ENCODE peak calls at places on chromosomes 1 and 21, in nine cellular contexts. N is GM12891; V is ecto neural progenitor cell; L is stimulated activated CD8-positive, alpha-beta memory T cell treated with anti-CD3 and anti-CD28 coated beads, Interleukin-7, amount 100 ng/mL, for 1 hour; B is ACHN; I is NCI-H1694 treated with DMSO at 0.1 percent for 48 hours; F is EL; E is stimulated activated CD4-positive, alpha-beta T cell treated with anti-CD3 and anti-CD28 coated beads, TNF-alpha, amount 100 ng/mL, for 48 hours; J is GM20000. M is an unnamed sample.

GRCh38 chr1:111510003-111510380 is 6.6 kb upstream of the ADORA3 start:
- DNase-seq in B (no peak), L (no peak), F (no peak), E (no peak), N (no peak), J (no peak), I (no peak), V (no peak), M (no peak)

GRCh38 chr1:13585599-13585965 is 1.9 kb downstream of the PDPN start:
- DNase-seq in N (no peak), B (no peak), V (no peak), F (no peak), E (no peak), J (no peak), L (no peak), I (no peak), M (no peak)

GRCh38 chr1:160081261-160081936 is at the start of gene KCNJ9:
- DNase-seq in J (no peak), F (peak), N (no peak), V (no peak), I (peak), E (no peak), B (no peak), L (no peak), M (no peak)

GRCh38 chr1:42931108-42931539 is 27.5 kb downstream of the SLC2A1 start:
- DNase-seq in E (no peak), F (peak), B (peak), J (peak), V (no peak), N (peak), I (peak), L (no peak), M (no peak)

GRCh38 chr1:3313579-3313955 is 140.9 kb upstream of the ARHGEF16 start:
- DNase-seq in I (no peak), F (peak), V (peak), L (no peak), J (no peak), N (no peak), E (no peak), B (no peak), M (no peak)

GRCh38 chr1:107965112-107965991 is at the start of gene VAV3:
- DNase-seq in N (peak), E (peak), J (peak), B (peak), V (peak), F (peak), L (no peak), I (peak), M (no peak)

GRCh38 chr1:150268342-150268705 is 492 bp downstream of the APH1A start:
- DNase-seq in F (peak), L (no peak), B (peak), V (no peak), I (no peak), E (no peak), N (peak), J (no peak), M (no peak)

GRCh38 chr1:182754915-182755314 is 34.7 kb upstream of the NPL start:
- DNase-seq in J (no peak), E (no peak), L (no peak), V (no peak), N (no peak), B (no peak), F (no peak), I (no peak), M (no peak)

GRCh38 chr1:219783605-219784004 is 144.8 kb downstream of the SLC30A10 start:
- DNase-seq in B (no peak), J (no peak), V (no peak), L (no peak), N (no peak), F (no peak), E (no peak), I (no peak), M (no peak)

GRCh38 chr1:26999440-26999987 is 6.0 kb downstream of the TRNP1 start:
- DNase-seq in B (peak), E (no peak), N (no peak), I (no peak), V (peak), L (no peak), J (no peak), F (peak), M (no peak)

GRCh38 chr21:45857761-45858160 is 123.8 kb upstream of the COL6A1 start:
- DNase-seq in N (no peak), L (no peak), I (no peak), E (no peak), J (no peak), B (no peak), V (peak), F (no peak), M (no peak)

GRCh38 chr1:224454337-224455055 is 19.9 kb upstream of the WDR26 start:
- DNase-seq in B (no peak), I (no peak), L (no peak), F (no peak), V (no peak), N (no peak), E (no peak), J (no peak), M (no peak)

GRCh38 chr21:33914188-33914587 is 1.4 kb downstream of the ATP5PO start:
- DNase-seq in V (no peak), L (no peak), I (no peak), J (no peak), E (no peak), N (no peak), F (no peak), B (peak), M (no peak)

GRCh38 chr1:234564035-234565029 is 45.6 kb downstream of the IRF2BP2 start:
- DNase-seq in E (no peak), F (peak), V (no peak), L (no peak), J (no peak), N (no peak), I (no peak), B (peak), M (no peak)

GRCh38 chr1:8603220-8603616 is 214.2 kb downstream of the RERE start:
- DNase-seq in L (no peak), B (no peak), J (no peak), E (peak), V (no peak), I (no peak), N (no peak), F (no peak), M (no peak)

GRCh38 chr1:109113787-109114568 is at the start of gene ELAPOR1:
- DNase-seq in E (peak), V (peak), B (no peak), F (peak), L (peak), J (peak), I (no peak), N (no peak), M (no peak)

GRCh38 chr21:34100789-34101188 is 27.4 kb downstream of the MRPS6 start:
- DNase-seq in F (no peak), E (no peak), J (no peak), V (no peak), B (no peak), L (no peak), I (no peak), N (no peak), M (no peak)

GRCh38 chr21:32155226-32155625 is 123.6 kb downstream of the MIS18A start:
- DNase-seq in V (no peak), N (no peak), J (no peak), L (no peak), E (no peak), B (no peak), F (no peak), I (no peak), M (no peak)

GRCh38 chr21:45264919-45265515 is 22.7 kb downstream of the POFUT2 start:
- DNase-seq in B (no peak), E (no peak), N (no peak), I (no peak), L (no peak), V (peak), J (no peak), F (no peak), M (no peak)

GRCh38 chr1:171563675-171564074 is 58.4 kb upstream of the MYOCOS start:
- DNase-seq in F (peak), V (no peak), N (no peak), E (no peak), I (no peak), L (no peak), J (no peak), B (no peak), M (no peak)

GRCh38 chr21:30880914-30881313 is 466 bp downstream of the KRTAP11-1 start:
- DNase-seq in F (no peak), I (no peak), L (no peak), E (no peak), J (no peak), B (no peak), N (no peak), V (no peak), M (no peak)

GRCh38 chr1:185929759-185930158 is 195.6 kb downstream of the HMCN1 start:
- DNase-seq in N (no peak), I (no peak), E (no peak), B (no peak), L (no peak), F (peak), V (no peak), J (no peak), M (no peak)

GRCh38 chr21:21230672-21231071 is 232.5 kb downstream of the NCAM2 start:
- DNase-seq in I (no peak), F (peak), B (peak), L (no peak), J (no peak), V (no peak), N (no peak), E (no peak), M (no peak)

GRCh38 chr1:229058111-229058551 is 212.8 kb upstream of the RAB4A start:
- DNase-seq in B (no peak), N (no peak), I (peak), L (no peak), V (no peak), J (no peak), F (no peak), E (peak), M (no peak)

GRCh38 chr1:228899421-228899956 is 164.2 kb downstream of the RHOU start:
- DNase-seq in N (no peak), F (no peak), E (no peak), J (no peak), L (no peak), B (no peak), V (peak), I (no peak), M (no peak)

GRCh38 chr1:202692959-202693555 is 17.2 kb downstream of the SYT2 start:
- DNase-seq in I (peak), F (peak), L (peak), E (peak), V (peak), N (peak), J (peak), B (peak), M (peak)

GRCh38 chr1:35120458-35121133 is 41.4 kb downstream of the ZMYM1 start:
- DNase-seq in B (no peak), F (peak), I (no peak), E (peak), L (no peak), N (peak), V (no peak), J (peak), M (peak)

GRCh38 chr1:48207131-48207530 is 15.4 kb upstream of the SLC5A9 start:
- DNase-seq in L (no peak), E (no peak), B (no peak), F (no peak), N (no peak), I (no peak), J (no peak), V (no peak), M (no peak)

GRCh38 chr1:223741861-223742260 is 29.5 kb downstream of the CAPN2 start:
- DNase-seq in V (no peak), F (peak), E (no peak), J (no peak), N (no peak), B (peak), I (no peak), L (no peak), M (no peak)

GRCh38 chr1:24805534-24806301 is 60.5 kb downstream of the CLIC4 start:
- DNase-seq in B (no peak), J (no peak), V (no peak), L (no peak), N (no peak), I (no peak), E (no peak), F (peak), M (no peak)

GRCh38 chr1:119713039-119713537 is 1.4 kb downstream of the PHGDH start:
- DNase-seq in I (no peak), V (peak), E (no peak), L (no peak), F (no peak), N (no peak), B (no peak), J (no peak), M (no peak)

GRCh38 chr1:117653732-117654484 is 48.1 kb downstream of the TENT5C start:
- DNase-seq in V (no peak), B (no peak), L (no peak), J (no peak), I (no peak), E (no peak), F (no peak), N (no peak), M (no peak)

GRCh38 chr1:204564835-204565234 is 48.6 kb downstream of the MDM4 start:
- DNase-seq in E (no peak), F (no peak), B (no peak), J (peak), I (no peak), L (no peak), N (peak), V (no peak), M (peak)

GRCh38 chr1:32736812-32737791 is 34.5 kb upstream of the SYNC start:
- DNase-seq in I (no peak), L (no peak), V (peak), E (no peak), J (no peak), F (no peak), B (no peak), N (no peak), M (no peak)

GRCh38 chr21:17003221-17003620 is 509.6 kb upstream of the CXADR start:
- DNase-seq in B (peak), V (no peak), N (no peak), J (no peak), E (no peak), I (no peak), L (no peak), F (peak), M (no peak)

GRCh38 chr21:32771134-32771523 is 426 bp downstream of the PAXBP1 start:
- DNase-seq in B (peak), F (peak), V (no peak), J (peak), L (peak), I (no peak), N (peak), E (peak), M (no peak)

GRCh38 chr1:16275591-16275990 is 38.6 kb upstream of the CPLANE2 start:
- DNase-seq in V (no peak), B (no peak), N (no peak), I (no peak), E (no peak), F (no peak), L (no peak), J (no peak), M (no peak)

M was measured in GM18507.